ENCODE peak calls at places on chromosomes 11 and 22, in four cellular contexts. L is fibroblast of lung, W is H1, Z is neural progenitor cell. F is an unnamed sample.
A peak's percentile ranks its signal among the peaks of the same experiment; 100 is the strongest.

GRCh38 chr22:33274214-33274828 is 216.1 kb upstream of the SYN3 start:
- DNase-seq in L (no peak), W (peak; percentile 7), Z (peak; percentile 70), F (no peak)

GRCh38 chr22:43090130-43090789 is 1.1 kb upstream of the TTLL1 start:
- DNase-seq in L (peak; percentile 86), W (no peak), Z (peak; percentile 28), F (peak; percentile 67)

GRCh38 chr11:134559617-134559992 is 147.6 kb upstream of the B3GAT1 start:
- DNase-seq in L (no peak), W (no peak), Z (no peak), F (no peak)

GRCh38 chr11:1458340-1459218 is 28.0 kb downstream of the MOB2 start:
- DNase-seq in L (peak; percentile 80), W (peak; percentile 19), Z (peak; percentile 70), F (no peak)

GRCh38 chr11:26276798-26277424 is 55.0 kb upstream of the ANO3 start:
- DNase-seq in L (peak; percentile 86), W (peak; percentile 54), Z (peak; percentile 67), F (peak; percentile 81)

GRCh38 chr11:100687032-100687629 is at the start of gene ARHGAP42:
- DNase-seq in L (peak; percentile 62), W (peak; percentile 78), Z (peak; percentile 85), F (peak; percentile 77)

GRCh38 chr11:73001615-73002014 is 140.5 kb downstream of the FCHSD2 start:
- DNase-seq in L (peak; percentile 20), W (no peak), Z (no peak), F (no peak)

GRCh38 chr22:45200862-45201511 is 37.3 kb downstream of the NUP50 start:
- DNase-seq in L (peak; percentile 78), W (no peak), Z (no peak), F (no peak)

GRCh38 chr11:13091373-13091772 is 82.3 kb downstream of the RASSF10 start:
- DNase-seq in L (no peak), W (no peak), Z (no peak), F (peak; percentile 29)

GRCh38 chr11:77217156-77217555 is 84.3 kb downstream of the GDPD4 start:
- DNase-seq in L (no peak), W (no peak), Z (no peak), F (no peak)

GRCh38 chr22:27244328-27244727 is 557.2 kb downstream of the MN1 start:
- DNase-seq in L (no peak), W (no peak), Z (no peak), F (no peak)

GRCh38 chr11:132142554-132142953 is 772.1 kb downstream of the NTM start:
- DNase-seq in L (no peak), W (no peak), Z (no peak), F (no peak)

GRCh38 chr11:20367313-20367948 is 3.9 kb downstream of the HTATIP2 start:
- DNase-seq in L (peak; percentile 92), W (no peak), Z (no peak), F (no peak)

GRCh38 chr11:61671527-61671926 is 8.7 kb upstream of the DAGLA start:
- DNase-seq in L (no peak), W (no peak), Z (peak; percentile 68), F (no peak)

GRCh38 chr11:95682552-95682951 is 107.0 kb downstream of the FAM76B start:
- DNase-seq in L (no peak), W (no peak), Z (no peak), F (no peak)

GRCh38 chr11:64989416-64989815 is 7.4 kb downstream of the BATF2 start:
- DNase-seq in L (no peak), W (no peak), Z (no peak), F (no peak)

GRCh38 chr11:132844956-132845355 is 687.3 kb downstream of the OPCML start:
- DNase-seq in L (peak; percentile 93), W (no peak), Z (no peak), F (no peak)

GRCh38 chr11:19693146-19693545 is 19.5 kb upstream of the NAV2 start:
- DNase-seq in L (no peak), W (no peak), Z (no peak), F (no peak)

GRCh38 chr22:37290737-37291136 is 8.4 kb downstream of the CYTH4 start:
- DNase-seq in L (peak; percentile 72), W (no peak), Z (no peak), F (no peak)

GRCh38 chr22:45537734-45538181 is 35.1 kb downstream of the FBLN1 start:
- DNase-seq in L (peak; percentile 86), W (no peak), Z (no peak), F (no peak)

GRCh38 chr11:88152381-88152780 is 22.9 kb downstream of the RAB38 start:
- DNase-seq in L (peak; percentile 45), W (no peak), Z (no peak), F (no peak)

GRCh38 chr22:48376428-48376827 is 1451.2 kb downstream of the BRD1 start:
- DNase-seq in L (no peak), W (no peak), Z (peak; percentile 38), F (no peak)

GRCh38 chr11:47797633-47798032 is 30.5 kb upstream of the FNBP4 start:
- DNase-seq in L (peak; percentile 67), W (no peak), Z (no peak), F (no peak)

GRCh38 chr22:44033689-44034088 is 9.6 kb downstream of the PARVB start:
- DNase-seq in L (peak; percentile 78), W (no peak), Z (no peak), F (no peak)

GRCh38 chr11:92224394-92225205 is at the start of gene FAT3:
- DNase-seq in L (peak; percentile 70), W (no peak), Z (peak; percentile 91), F (no peak)

GRCh38 chr11:114192841-114193389 is 103.3 kb upstream of the NNMT start:
- DNase-seq in L (no peak), W (no peak), Z (peak; percentile 27), F (no peak)

GRCh38 chr11:75673977-75674582 is 5.2 kb upstream of the MAP6 start:
- DNase-seq in L (peak; percentile 42), W (no peak), Z (no peak), F (peak; percentile 16)

GRCh38 chr11:17992916-17993315 is 19.9 kb downstream of the SERGEF start:
- DNase-seq in L (no peak), W (no peak), Z (no peak), F (no peak)

GRCh38 chr11:129251067-129251466 is 58.9 kb upstream of the ARHGAP32 start:
- DNase-seq in L (peak; percentile 59), W (no peak), Z (no peak), F (no peak)

GRCh38 chr11:36374726-36375125 is 78.6 kb downstream of the PRR5L start:
- DNase-seq in L (no peak), W (no peak), Z (peak; percentile 70), F (no peak)
- H3K9ac ChIP-seq in L (no peak overlapping the region), W (no peak overlapping the region), Z (no peak overlapping the region), F (no peak overlapping the region)

DNA sequence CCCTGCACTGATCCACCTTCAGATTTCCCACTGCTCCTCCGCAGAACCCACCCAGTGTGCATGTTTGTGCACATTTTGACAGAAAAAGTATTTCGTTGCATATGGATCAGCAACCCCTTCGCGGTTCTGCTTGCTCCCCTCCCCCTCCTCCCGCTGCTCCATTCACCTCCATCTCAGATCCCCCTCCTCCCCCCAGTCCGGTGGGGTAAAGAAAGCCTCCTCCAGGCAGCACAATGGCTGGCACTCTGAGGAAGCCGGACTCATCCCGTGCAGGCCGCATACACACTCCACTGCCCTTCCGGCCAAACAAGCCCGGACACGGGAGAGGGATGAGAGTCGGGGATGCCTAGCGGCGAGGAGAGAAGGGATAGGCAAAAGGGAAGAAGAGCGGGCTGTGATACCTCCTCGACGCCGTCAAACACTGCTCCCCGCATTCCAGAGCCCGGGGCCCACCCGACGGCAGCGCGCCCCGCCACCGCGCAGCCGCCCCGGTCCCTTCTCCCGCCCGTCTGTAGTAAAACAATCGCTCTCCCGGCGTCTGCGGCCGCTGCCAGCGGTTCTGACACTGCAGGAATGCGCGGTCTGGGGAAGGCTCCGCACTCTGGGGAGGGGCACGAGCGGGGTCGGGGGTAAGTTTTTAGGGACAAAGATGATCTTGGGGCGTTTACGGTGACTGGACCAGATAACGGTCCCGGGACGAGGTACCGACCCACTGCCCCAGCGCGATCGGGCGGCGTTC is 909 bp downstream of the FEZ1 start:
- DNase-seq in L (peak; percentile 45), W (no peak), Z (peak; percentile 83), F (no peak)
- H3K4me1 ChIP-seq in L (peaks cover 4% of the 10 kb centered on the region), W (peaks cover 5% of the 10 kb centered on the region), Z (peaks cover 20% of the 10 kb centered on the region), F (no peaks in the 10 kb centered on the region)

GRCh38 chr11:7703785-7704184 is 2.5 kb downstream of the OVCH2 start:
- DNase-seq in L (no peak), W (no peak), Z (no peak), F (no peak)

GRCh38 chr11:7706377-7706776 is at the start of gene OVCH2:
- DNase-seq in L (no peak), W (no peak), Z (no peak), F (no peak)
- H4K20me1 ChIP-seq in L (no peaks in the 10 kb centered on the region), W (no peaks in the 10 kb centered on the region), Z (no peaks in the 10 kb centered on the region), F (no peaks in the 10 kb centered on the region)

GRCh38 chr22:31495343-31495742 is 993 bp upstream of the SFI1 start:
- DNase-seq in L (no peak), W (no peak), Z (no peak), F (no peak)
- H3K9ac ChIP-seq in L (no peak overlapping the region), W (no peak overlapping the region), Z (no peak overlapping the region), F (peak overlapping the region; percentile 78)

DNA sequence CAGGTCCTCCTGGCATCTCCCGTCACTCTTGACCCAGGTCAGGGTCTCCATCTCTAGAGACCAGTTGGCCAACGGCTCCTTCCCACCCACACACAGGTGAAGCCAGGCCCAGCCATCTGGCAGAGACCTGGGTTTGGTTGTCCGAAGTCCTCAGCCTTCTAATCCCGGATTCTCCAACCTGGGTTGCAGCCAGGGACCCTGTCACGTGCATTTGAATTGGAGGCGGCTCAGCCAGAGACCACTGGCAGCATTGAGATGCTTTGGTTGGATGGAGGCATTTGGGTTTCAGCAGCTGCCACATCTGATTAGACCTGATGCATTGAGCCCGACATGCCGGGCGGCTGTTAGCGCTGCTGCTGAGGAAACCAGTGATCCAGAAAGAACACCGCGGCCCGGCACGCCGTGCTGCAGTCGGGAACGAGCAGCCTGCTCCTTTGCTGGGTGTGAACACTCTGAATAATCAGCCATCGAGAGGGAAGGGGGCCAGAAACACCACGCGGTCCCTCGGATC is 163.2 kb downstream of the BRD1 start:
- DNase-seq in L (no peak), W (no peak), Z (peak; percentile 52), F (no peak)
- H3K4me1 ChIP-seq in L (no peaks in the 10 kb centered on the region), W (no peaks in the 10 kb centered on the region), Z (no peaks in the 10 kb centered on the region), F (no peaks in the 10 kb centered on the region)